ENCODE peak calls at places on chromosomes 5 and 9, in four cellular contexts. One of them, this sample, is unnamed.

GRCh38 chr5:154901276-154901675 is 36.7 kb downstream of the GEMIN5 start:
- DNase-seq in H4: no peak
- DNase-seq in left colon: no peak
- DNase-seq in HTR-8/SVneo: no peak
- DNase-seq in this sample: peak; percentile 90

GRCh38 chr9:128580731-128581130 is 28.3 kb downstream of the SPTAN1 start:
- DNase-seq in left colon: no peak
- DNase-seq in H4: no peak
- DNase-seq in HTR-8/SVneo: no peak
- DNase-seq in this sample: no peak

GRCh38 chr9:116175616-116176015 is 22.0 kb downstream of the PAPPA start:
- DNase-seq in HTR-8/SVneo: no peak
- DNase-seq in left colon: no peak
- DNase-seq in H4: no peak
- DNase-seq in this sample: peak; percentile 33

GRCh38 chr9:10612649-10613398 is at the start of gene PTPRD:
- DNase-seq in HTR-8/SVneo: no peak
- DNase-seq in left colon: peak; percentile 27
- DNase-seq in H4: peak; percentile 33
- DNase-seq in this sample: no peak

GRCh38 chr5:126600631-126601511 is at the start of gene PHAX:
- DNase-seq in HTR-8/SVneo: peak; percentile 83
- DNase-seq in H4: peak; percentile 78
- DNase-seq in left colon: peak; percentile 87
- DNase-seq in this sample: no peak

GRCh38 chr5:136769900-136770684 is 404.7 kb upstream of the TRPC7 start:
- DNase-seq in left colon: peak; percentile 47
- DNase-seq in H4: peak; percentile 82
- DNase-seq in HTR-8/SVneo: peak; percentile 72
- DNase-seq in this sample: no peak

GRCh38 chr5:77629553-77630245 is 8.8 kb downstream of the OTP start:
- DNase-seq in left colon: no peak
- DNase-seq in HTR-8/SVneo: no peak
- DNase-seq in H4: no peak
- DNase-seq in this sample: no peak

GRCh38 chr9:14887149-14887548 is 23.1 kb downstream of the FREM1 start:
- DNase-seq in HTR-8/SVneo: no peak
- DNase-seq in left colon: peak; percentile 46
- DNase-seq in H4: no peak
- DNase-seq in this sample: no peak

GRCh38 chr5:15010936-15011335 is 139.4 kb upstream of the ANKH start:
- DNase-seq in H4: no peak
- DNase-seq in HTR-8/SVneo: no peak
- DNase-seq in left colon: no peak
- DNase-seq in this sample: no peak

GRCh38 chr5:159582756-159583523 is 252.7 kb upstream of the IL12B start:
- DNase-seq in H4: peak; percentile 16
- DNase-seq in left colon: no peak
- DNase-seq in HTR-8/SVneo: no peak
- DNase-seq in this sample: no peak

GRCh38 chr5:95861221-95861857 is 38.8 kb upstream of the GLRX start:
- DNase-seq in HTR-8/SVneo: peak; percentile 88
- DNase-seq in H4: peak; percentile 98
- DNase-seq in left colon: no peak
- DNase-seq in this sample: peak; percentile 89

GRCh38 chr9:116566677-116567488 is 120.2 kb upstream of the TRIM32 start:
- DNase-seq in H4: peak; percentile 40
- DNase-seq in HTR-8/SVneo: no peak
- DNase-seq in left colon: peak; percentile 23
- DNase-seq in this sample: no peak

GRCh38 chr5:71880531-71880930 is 161.5 kb downstream of the CARTPT start:
- DNase-seq in left colon: no peak
- DNase-seq in HTR-8/SVneo: no peak
- DNase-seq in H4: no peak
- DNase-seq in this sample: no peak

GRCh38 chr5:176508603-176509002 is 28.6 kb downstream of the RNF44 start:
- DNase-seq in left colon: no peak
- DNase-seq in HTR-8/SVneo: no peak
- DNase-seq in H4: no peak
- DNase-seq in this sample: no peak

GRCh38 chr9:3244963-3245653 is 280.7 kb downstream of the RFX3 start:
- DNase-seq in H4: no peak
- DNase-seq in left colon: no peak
- DNase-seq in HTR-8/SVneo: no peak
- DNase-seq in this sample: no peak

GRCh38 chr9:108184941-108185340 is 670.8 kb downstream of the ACTL7B start:
- DNase-seq in H4: peak; percentile 32
- DNase-seq in left colon: peak; percentile 23
- DNase-seq in HTR-8/SVneo: peak; percentile 8
- DNase-seq in this sample: no peak

GRCh38 chr5:126016256-126016655 is 407.0 kb upstream of the GRAMD2B start:
- DNase-seq in left colon: no peak
- DNase-seq in H4: no peak
- DNase-seq in HTR-8/SVneo: no peak
- DNase-seq in this sample: no peak

GRCh38 chr9:31137151-31137849 is 1247.1 kb upstream of the ACO1 start:
- DNase-seq in H4: peak; percentile 89
- DNase-seq in HTR-8/SVneo: peak; percentile 18
- DNase-seq in left colon: no peak
- DNase-seq in this sample: peak; percentile 5

GRCh38 chr5:36482812-36483211 is 123.6 kb upstream of the SLC1A3 start:
- DNase-seq in H4: no peak
- DNase-seq in HTR-8/SVneo: no peak
- DNase-seq in left colon: no peak
- DNase-seq in this sample: no peak

GRCh38 chr5:124444147-124444775 is 302.2 kb downstream of the ZNF608 start:
- DNase-seq in HTR-8/SVneo: no peak
- DNase-seq in H4: no peak
- DNase-seq in left colon: no peak
- DNase-seq in this sample: no peak

GRCh38 chr5:158435161-158435616 is 576.2 kb upstream of the CLINT1 start:
- DNase-seq in H4: no peak
- DNase-seq in left colon: no peak
- DNase-seq in HTR-8/SVneo: peak; percentile 8
- DNase-seq in this sample: no peak

GRCh38 chr5:1330146-1330846 is 14.6 kb downstream of the CLPTM1L start:
- DNase-seq in left colon: peak; percentile 53
- DNase-seq in HTR-8/SVneo: no peak
- DNase-seq in H4: no peak
- DNase-seq in this sample: no peak

GRCh38 chr5:133825631-133826289 is 142.7 kb downstream of the C5orf15 start:
- DNase-seq in HTR-8/SVneo: no peak
- DNase-seq in left colon: no peak
- DNase-seq in H4: no peak
- DNase-seq in this sample: no peak

GRCh38 chr9:90919883-90920282 is 118.3 kb downstream of the SYK start:
- DNase-seq in HTR-8/SVneo: no peak
- DNase-seq in H4: no peak
- DNase-seq in left colon: no peak
- DNase-seq in this sample: no peak

GRCh38 chr5:157025093-157025698 is 33.7 kb downstream of the HAVCR1 start:
- DNase-seq in H4: no peak
- DNase-seq in HTR-8/SVneo: no peak
- DNase-seq in left colon: no peak
- DNase-seq in this sample: no peak

GRCh38 chr5:44388504-44389409 is 463 bp downstream of the FGF10 start:
- DNase-seq in left colon: peak; percentile 4
- DNase-seq in HTR-8/SVneo: no peak
- DNase-seq in H4: no peak
- DNase-seq in this sample: no peak

GRCh38 chr9:98867434-98868168 is 60.1 kb downstream of the GALNT12 start:
- DNase-seq in HTR-8/SVneo: peak; percentile 24
- DNase-seq in H4: peak; percentile 91
- DNase-seq in left colon: peak; percentile 41
- DNase-seq in this sample: peak; percentile 55

GRCh38 chr9:19988281-19988680 is 199.4 kb upstream of the SLC24A2 start:
- DNase-seq in H4: no peak
- DNase-seq in left colon: no peak
- DNase-seq in HTR-8/SVneo: no peak
- DNase-seq in this sample: no peak

GRCh38 chr9:18542837-18543405 is 69.0 kb downstream of the ADAMTSL1 start:
- DNase-seq in HTR-8/SVneo: no peak
- DNase-seq in left colon: no peak
- DNase-seq in H4: peak; percentile 13
- DNase-seq in this sample: no peak

GRCh38 chr9:109319631-109320233 is 1.1 kb downstream of the EPB41L4B start:
- DNase-seq in left colon: peak; percentile 52
- DNase-seq in H4: no peak
- DNase-seq in HTR-8/SVneo: no peak
- DNase-seq in this sample: no peak

GRCh38 chr5:128826290-128826689 is 139.0 kb upstream of the SLC27A6 start:
- DNase-seq in HTR-8/SVneo: no peak
- DNase-seq in H4: no peak
- DNase-seq in left colon: no peak
- DNase-seq in this sample: no peak

GRCh38 chr5:78803386-78803785 is 154.8 kb upstream of the LHFPL2 start:
- DNase-seq in H4: no peak
- DNase-seq in left colon: peak; percentile 29
- DNase-seq in HTR-8/SVneo: no peak
- DNase-seq in this sample: peak; percentile 65

GRCh38 chr5:6790346-6790865 is 77.2 kb downstream of the TENT4A start:
- DNase-seq in HTR-8/SVneo: no peak
- DNase-seq in left colon: no peak
- DNase-seq in H4: no peak
- DNase-seq in this sample: no peak

GRCh38 chr9:4933177-4933576 is 51.9 kb upstream of the JAK2 start:
- DNase-seq in H4: no peak
- DNase-seq in HTR-8/SVneo: no peak
- DNase-seq in left colon: no peak
- DNase-seq in this sample: no peak

GRCh38 chr9:89219637-89220036 is 41.0 kb upstream of the SHC3 start:
- DNase-seq in HTR-8/SVneo: no peak
- DNase-seq in H4: no peak
- DNase-seq in left colon: no peak
- DNase-seq in this sample: no peak

GRCh38 chr9:613771-614347 is 227.6 kb upstream of the DMRT1 start:
- DNase-seq in left colon: peak; percentile 56
- DNase-seq in HTR-8/SVneo: peak; percentile 47
- DNase-seq in H4: peak; percentile 78
- DNase-seq in this sample: peak; percentile 78

This sample was measured in brain pericyte.